ENCODE peak calls at places on chromosomes 12 and 14, in four cellular contexts. One of them, this sample, is unnamed.

GRCh38 chr14:75459099-75459741 is 31.4 kb downstream of the JDP2 start:
- DNase-seq in omental fat pad: no peak
- DNase-seq in cardiac fibroblast: no peak
- DNase-seq in foreskin fibroblast: no peak
- DNase-seq in this sample: peak; percentile 14

GRCh38 chr12:85835810-85836715 is at the start of gene RASSF9:
- DNase-seq in omental fat pad: no peak
- DNase-seq in cardiac fibroblast: peak; percentile 97
- DNase-seq in foreskin fibroblast: peak; percentile 83
- DNase-seq in this sample: peak; percentile 61

GRCh38 chr14:38129705-38130104 is 78.0 kb upstream of the SSTR1 start:
- DNase-seq in omental fat pad: no peak
- DNase-seq in cardiac fibroblast: no peak
- DNase-seq in foreskin fibroblast: no peak
- DNase-seq in this sample: no peak

GRCh38 chr14:101241807-101242278 is 319.5 kb upstream of the DIO3 start:
- DNase-seq in omental fat pad: peak; percentile 12
- DNase-seq in cardiac fibroblast: no peak
- DNase-seq in foreskin fibroblast: no peak
- DNase-seq in this sample: no peak

GRCh38 chr14:86777950-86778602 is 1214.9 kb downstream of the GALC start:
- DNase-seq in omental fat pad: no peak
- DNase-seq in cardiac fibroblast: peak; percentile 73
- DNase-seq in foreskin fibroblast: peak; percentile 83
- DNase-seq in this sample: no peak

GRCh38 chr12:121538699-121539061 is 42.1 kb downstream of the KDM2B start:
- DNase-seq in omental fat pad: no peak
- DNase-seq in cardiac fibroblast: no peak
- DNase-seq in foreskin fibroblast: no peak
- DNase-seq in this sample: peak; percentile 43

GRCh38 chr12:122021193-122021821 is 377 bp upstream of the BCL7A start:
- DNase-seq in omental fat pad: no peak
- DNase-seq in cardiac fibroblast: peak; percentile 22
- DNase-seq in foreskin fibroblast: peak; percentile 65
- DNase-seq in this sample: peak; percentile 29

GRCh38 chr12:65494537-65494936 is 216.1 kb downstream of the MSRB3 start:
- DNase-seq in omental fat pad: no peak
- DNase-seq in cardiac fibroblast: no peak
- DNase-seq in foreskin fibroblast: no peak
- DNase-seq in this sample: no peak

GRCh38 chr14:49921401-49921800 is 28.5 kb downstream of the ARF6 start:
- DNase-seq in omental fat pad: no peak
- DNase-seq in cardiac fibroblast: no peak
- DNase-seq in foreskin fibroblast: no peak
- DNase-seq in this sample: no peak

GRCh38 chr12:38919191-38919590 is 13.8 kb upstream of the CPNE8 start:
- DNase-seq in omental fat pad: no peak
- DNase-seq in cardiac fibroblast: no peak
- DNase-seq in foreskin fibroblast: no peak
- DNase-seq in this sample: no peak

GRCh38 chr12:71312767-71313375 is 126.7 kb upstream of the LGR5 start:
- DNase-seq in omental fat pad: no peak
- DNase-seq in cardiac fibroblast: peak; percentile 20
- DNase-seq in foreskin fibroblast: peak; percentile 50
- DNase-seq in this sample: no peak

GRCh38 chr12:83210933-83211332 is 524.2 kb downstream of the TMTC2 start:
- DNase-seq in omental fat pad: no peak
- DNase-seq in cardiac fibroblast: no peak
- DNase-seq in foreskin fibroblast: no peak
- DNase-seq in this sample: no peak

GRCh38 chr12:24015771-24016170 is 66.3 kb upstream of the SOX5 start:
- DNase-seq in omental fat pad: no peak
- DNase-seq in cardiac fibroblast: no peak
- DNase-seq in foreskin fibroblast: no peak
- DNase-seq in this sample: no peak

GRCh38 chr14:49019467-49020100 is 566.6 kb downstream of the RPS29 start:
- DNase-seq in omental fat pad: no peak
- DNase-seq in cardiac fibroblast: no peak
- DNase-seq in foreskin fibroblast: no peak
- DNase-seq in this sample: no peak

GRCh38 chr12:91091916-91092715 is 19.2 kb downstream of the LUM start:
- DNase-seq in omental fat pad: no peak
- DNase-seq in cardiac fibroblast: no peak
- DNase-seq in foreskin fibroblast: no peak
- DNase-seq in this sample: no peak

GRCh38 chr12:53047221-53048032 is 2.4 kb upstream of the TNS2 start:
- DNase-seq in omental fat pad: no peak
- DNase-seq in cardiac fibroblast: peak; percentile 89
- DNase-seq in foreskin fibroblast: peak; percentile 89
- DNase-seq in this sample: peak; percentile 70

GRCh38 chr14:78127233-78127632 is 42.9 kb upstream of the NRXN3 start:
- DNase-seq in omental fat pad: no peak
- DNase-seq in cardiac fibroblast: no peak
- DNase-seq in foreskin fibroblast: no peak
- DNase-seq in this sample: no peak

GRCh38 chr12:114415525-114415868 is 9.6 kb upstream of the TBX5 start:
- DNase-seq in omental fat pad: no peak
- DNase-seq in cardiac fibroblast: no peak
- DNase-seq in foreskin fibroblast: no peak
- DNase-seq in this sample: no peak

GRCh38 chr12:45290218-45290609 is 74.3 kb downstream of the ANO6 start:
- DNase-seq in omental fat pad: no peak
- DNase-seq in cardiac fibroblast: peak; percentile 80
- DNase-seq in foreskin fibroblast: peak; percentile 84
- DNase-seq in this sample: no peak

GRCh38 chr12:6124411-6125151 is at the start of gene VWF:
- DNase-seq in omental fat pad: no peak
- DNase-seq in cardiac fibroblast: no peak
- DNase-seq in foreskin fibroblast: no peak
- DNase-seq in this sample: no peak

GRCh38 chr12:118330421-118331018 is 42.2 kb downstream of the TAOK3 start:
- DNase-seq in omental fat pad: no peak
- DNase-seq in cardiac fibroblast: peak; percentile 48
- DNase-seq in foreskin fibroblast: peak; percentile 90
- DNase-seq in this sample: no peak

GRCh38 chr12:4280351-4281163 is 7.0 kb downstream of the CCND2 start:
- DNase-seq in omental fat pad: no peak
- DNase-seq in cardiac fibroblast: no peak
- DNase-seq in foreskin fibroblast: peak; percentile 62
- DNase-seq in this sample: no peak

GRCh38 chr12:5567021-5567744 is 135.3 kb downstream of the NTF3 start:
- DNase-seq in omental fat pad: no peak
- DNase-seq in cardiac fibroblast: no peak
- DNase-seq in foreskin fibroblast: no peak
- DNase-seq in this sample: no peak

GRCh38 chr14:98822917-98823316 is 449.1 kb downstream of the BCL11B start:
- DNase-seq in omental fat pad: no peak
- DNase-seq in cardiac fibroblast: no peak
- DNase-seq in foreskin fibroblast: no peak
- DNase-seq in this sample: peak; percentile 12

GRCh38 chr12:57496822-57497221 is 9.0 kb downstream of the MARS1 start:
- DNase-seq in omental fat pad: no peak
- DNase-seq in cardiac fibroblast: no peak
- DNase-seq in foreskin fibroblast: no peak
- DNase-seq in this sample: no peak

GRCh38 chr12:25051583-25052190 is 102.8 kb upstream of the BCAT1 start:
- DNase-seq in omental fat pad: no peak
- DNase-seq in cardiac fibroblast: no peak
- DNase-seq in foreskin fibroblast: no peak
- DNase-seq in this sample: no peak

GRCh38 chr12:113115455-113116126 is 20.0 kb downstream of the RASAL1 start:
- DNase-seq in omental fat pad: no peak
- DNase-seq in cardiac fibroblast: no peak
- DNase-seq in foreskin fibroblast: no peak
- DNase-seq in this sample: no peak

GRCh38 chr12:121167232-121167820 is 34.6 kb downstream of the P2RX7 start:
- DNase-seq in omental fat pad: no peak
- DNase-seq in cardiac fibroblast: peak; percentile 30
- DNase-seq in foreskin fibroblast: peak; percentile 52
- DNase-seq in this sample: no peak

GRCh38 chr12:132986885-132987225 is 688 bp downstream of the ZNF26 start:
- DNase-seq in omental fat pad: no peak
- DNase-seq in cardiac fibroblast: no peak
- DNase-seq in foreskin fibroblast: peak; percentile 36
- DNase-seq in this sample: no peak

GRCh38 chr12:101299931-101300330 is 20.0 kb downstream of the UTP20 start:
- DNase-seq in omental fat pad: no peak
- DNase-seq in cardiac fibroblast: no peak
- DNase-seq in foreskin fibroblast: peak; percentile 4
- DNase-seq in this sample: peak; percentile 49

GRCh38 chr14:94171208-94171607 is 2.9 kb upstream of the PPP4R4 start:
- DNase-seq in omental fat pad: no peak
- DNase-seq in cardiac fibroblast: no peak
- DNase-seq in foreskin fibroblast: peak; percentile 57
- DNase-seq in this sample: no peak

GRCh38 chr12:124616394-124617343 is 49.3 kb upstream of the NCOR2 start:
- DNase-seq in omental fat pad: no peak
- DNase-seq in cardiac fibroblast: no peak
- DNase-seq in foreskin fibroblast: no peak
- DNase-seq in this sample: no peak

GRCh38 chr12:124613151-124613585 is 45.8 kb upstream of the NCOR2 start:
- DNase-seq in omental fat pad: no peak
- DNase-seq in cardiac fibroblast: peak; percentile 94
- DNase-seq in foreskin fibroblast: peak; percentile 56
- DNase-seq in this sample: peak; percentile 47

GRCh38 chr12:124617615-124618014 is 50.2 kb upstream of the NCOR2 start:
- DNase-seq in omental fat pad: no peak
- DNase-seq in cardiac fibroblast: no peak
- DNase-seq in foreskin fibroblast: no peak
- DNase-seq in this sample: no peak

GRCh38 chr12:124612392-124612680 is 44.9 kb upstream of the NCOR2 start:
- DNase-seq in omental fat pad: no peak
- DNase-seq in cardiac fibroblast: no peak
- DNase-seq in foreskin fibroblast: no peak
- DNase-seq in this sample: no peak

GRCh38 chr12:124614512-124615292 is 47.3 kb upstream of the NCOR2 start:
- DNase-seq in omental fat pad: no peak
- DNase-seq in cardiac fibroblast: no peak
- DNase-seq in foreskin fibroblast: no peak
- DNase-seq in this sample: no peak
- TF ChIP-seq CTCF in omental fat pad: no peak
- TF ChIP-seq CTCF in cardiac fibroblast: no peak
- TF ChIP-seq CTCF in foreskin fibroblast: no peak
- TF ChIP-seq CTCF in this sample: no peak

GRCh38 chr12:93415723-93416464 is 25.9 kb downstream of the UBE2N start:
- DNase-seq in omental fat pad: no peak
- DNase-seq in cardiac fibroblast: peak; percentile 45
- DNase-seq in foreskin fibroblast: no peak
- DNase-seq in this sample: no peak

GRCh38 chr12:93417967-93418480 is 23.7 kb downstream of the UBE2N start:
- DNase-seq in omental fat pad: no peak
- DNase-seq in cardiac fibroblast: no peak
- DNase-seq in foreskin fibroblast: no peak
- DNase-seq in this sample: no peak

GRCh38 chr12:93422050-93422449 is 19.7 kb downstream of the UBE2N start:
- DNase-seq in omental fat pad: no peak
- DNase-seq in cardiac fibroblast: no peak
- DNase-seq in foreskin fibroblast: no peak
- DNase-seq in this sample: no peak

DNA sequence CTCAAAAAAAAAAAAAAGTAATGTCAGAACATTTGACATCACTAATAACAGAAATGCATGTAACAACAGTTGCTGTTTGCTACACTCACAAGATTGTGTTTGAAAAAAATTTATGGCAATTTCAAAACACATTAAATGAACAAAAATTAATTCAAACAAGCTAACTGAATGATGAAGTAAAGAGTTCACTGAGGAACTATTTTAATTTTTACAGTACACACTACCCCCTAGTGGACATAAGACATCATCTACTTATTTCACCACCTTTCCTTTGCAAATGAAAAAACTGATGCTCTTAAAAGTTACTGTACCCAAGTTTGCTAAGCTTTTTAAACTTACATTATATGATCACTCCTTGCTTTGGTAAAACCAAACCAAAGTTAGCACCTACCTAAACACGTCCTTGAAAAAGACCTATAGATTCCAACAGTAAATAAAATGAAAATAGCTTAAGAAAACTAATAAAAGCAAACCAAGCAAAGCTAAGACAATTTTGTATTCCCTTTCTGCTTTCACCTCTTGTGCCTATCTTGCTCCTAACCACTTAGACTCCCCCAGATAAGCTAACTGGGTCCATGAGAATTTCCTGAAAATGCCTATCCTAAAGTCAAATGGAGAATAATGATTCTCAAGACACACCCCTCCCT is 22.2 kb downstream of the UBE2N start:
- DNase-seq in omental fat pad: no peak
- DNase-seq in cardiac fibroblast: peak; percentile 81
- DNase-seq in foreskin fibroblast: peak; percentile 69
- DNase-seq in this sample: no peak
- TF ChIP-seq CTCF in omental fat pad: no peak
- TF ChIP-seq CTCF in cardiac fibroblast: peak; percentile 42
- TF ChIP-seq CTCF in foreskin fibroblast: peak; percentile 35
- TF ChIP-seq CTCF in this sample: peak; percentile 35

GRCh38 chr12:75087656-75088055 is 122.0 kb downstream of the KCNC2 start:
- DNase-seq in omental fat pad: no peak
- DNase-seq in cardiac fibroblast: no peak
- DNase-seq in foreskin fibroblast: no peak
- DNase-seq in this sample: peak; percentile 20
- TF ChIP-seq CTCF in omental fat pad: no peak
- TF ChIP-seq CTCF in cardiac fibroblast: no peak
- TF ChIP-seq CTCF in foreskin fibroblast: no peak
- TF ChIP-seq CTCF in this sample: peak; percentile 30

DNA sequence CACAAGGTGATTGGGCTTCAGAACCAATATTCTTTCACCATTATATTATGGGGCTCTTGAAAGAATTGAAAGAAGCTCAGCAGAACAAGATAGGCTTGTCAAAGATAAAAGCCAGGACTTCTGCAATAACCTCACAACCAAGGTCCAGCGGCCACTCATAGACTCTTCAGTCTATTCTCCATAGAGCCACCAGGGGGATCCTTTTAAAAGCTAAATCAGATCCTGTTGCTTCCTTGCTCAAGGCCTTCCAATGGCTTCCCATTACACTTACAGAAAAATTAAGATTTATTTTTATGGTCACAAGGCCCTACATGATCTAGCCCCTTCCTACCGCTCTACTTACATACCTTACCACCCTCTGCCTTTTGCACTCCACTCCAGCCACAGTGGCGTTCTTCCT is 169.6 kb downstream of the C12orf42 start:
- DNase-seq in omental fat pad: no peak
- DNase-seq in cardiac fibroblast: no peak
- DNase-seq in foreskin fibroblast: no peak
- DNase-seq in this sample: no peak
- TF ChIP-seq CTCF in omental fat pad: no peak
- TF ChIP-seq CTCF in cardiac fibroblast: no peak
- TF ChIP-seq CTCF in foreskin fibroblast: no peak
- TF ChIP-seq CTCF in this sample: no peak